ENCODE peak calls at places on chromosomes 3 and 15, in nine cellular contexts. X, F, P, D, O, A, R, W and N are unnamed samples.

GRCh38 chr15:40857601-40858351 is 13.9 kb downstream of the SPINT1 start:
- DNase-seq in X (peak), F (peak), P (peak), D (peak), O (no peak), A (peak), R (peak), W (peak), N (no peak)

GRCh38 chr15:72864681-72865080 is 81.1 kb upstream of the ADPGK start:
- DNase-seq in X (no peak), F (no peak), P (no peak), D (no peak), O (no peak), A (no peak), R (no peak), W (no peak), N (no peak)

GRCh38 chr15:36356978-36357582 is 222.3 kb upstream of the CDIN1 start:
- DNase-seq in X (peak), F (peak), P (no peak), D (peak), O (peak), A (peak), R (no peak), W (peak), N (no peak)

GRCh38 chr15:60620707-60621106 is 141.8 kb upstream of the ICE2 start:
- DNase-seq in X (peak), F (no peak), P (no peak), D (no peak), O (no peak), A (peak), R (no peak), W (peak), N (no peak)

GRCh38 chr3:126064627-126065258 is 19.2 kb downstream of the SLC41A3 start:
- DNase-seq in X (no peak), F (no peak), P (no peak), D (no peak), O (no peak), A (no peak), R (no peak), W (no peak), N (no peak)

GRCh38 chr3:8503871-8504610 is 2.4 kb downstream of the LMCD1 start:
- DNase-seq in X (peak), F (no peak), P (no peak), D (no peak), O (no peak), A (no peak), R (no peak), W (peak), N (no peak)

GRCh38 chr15:52228928-52229327 is 37.7 kb upstream of the GNB5 start:
- DNase-seq in X (no peak), F (no peak), P (no peak), D (no peak), O (no peak), A (no peak), R (no peak), W (peak), N (no peak)

GRCh38 chr3:72698154-72698917 is 149.9 kb downstream of the SHQ1 start:
- DNase-seq in X (no peak), F (no peak), P (no peak), D (no peak), O (no peak), A (peak), R (no peak), W (no peak), N (no peak)

GRCh38 chr3:72263223-72264015 is 478.5 kb upstream of the PROK2 start:
- DNase-seq in X (no peak), F (no peak), P (no peak), D (no peak), O (no peak), A (no peak), R (no peak), W (no peak), N (no peak)

GRCh38 chr3:55792010-55792409 is 304.9 kb upstream of the WNT5A start:
- DNase-seq in X (no peak), F (no peak), P (no peak), D (no peak), O (no peak), A (no peak), R (no peak), W (no peak), N (no peak)

GRCh38 chr3:40201770-40202169 is 107.7 kb upstream of the EIF1B start:
- DNase-seq in X (no peak), F (no peak), P (no peak), D (no peak), O (no peak), A (no peak), R (no peak), W (no peak), N (no peak)

GRCh38 chr15:57364282-57365007 is 11.9 kb upstream of the CGNL1 start:
- DNase-seq in X (peak), F (no peak), P (no peak), D (no peak), O (no peak), A (peak), R (no peak), W (peak), N (no peak)

GRCh38 chr15:74384566-74385441 is 17.4 kb upstream of the CYP11A1 start:
- DNase-seq in X (no peak), F (peak), P (no peak), D (no peak), O (no peak), A (peak), R (peak), W (peak), N (no peak)

GRCh38 chr3:160016972-160017371 is 28.3 kb downstream of the IL12A start:
- DNase-seq in X (peak), F (no peak), P (no peak), D (peak), O (no peak), A (peak), R (no peak), W (peak), N (no peak)

GRCh38 chr15:101618056-101618455 is 34.1 kb downstream of the TM2D3 start:
- DNase-seq in X (no peak), F (no peak), P (no peak), D (no peak), O (no peak), A (no peak), R (no peak), W (no peak), N (no peak)

GRCh38 chr15:89749951-89750559 is 994 bp downstream of the MESP1 start:
- DNase-seq in X (no peak), F (no peak), P (no peak), D (no peak), O (no peak), A (no peak), R (no peak), W (no peak), N (no peak)

GRCh38 chr15:81176291-81176893 is 20.3 kb upstream of the IL16 start:
- DNase-seq in X (peak), F (no peak), P (no peak), D (no peak), O (no peak), A (no peak), R (no peak), W (no peak), N (no peak)

GRCh38 chr15:58103482-58103881 is 34.7 kb upstream of the AQP9 start:
- DNase-seq in X (no peak), F (no peak), P (no peak), D (no peak), O (no peak), A (no peak), R (no peak), W (no peak), N (no peak)

GRCh38 chr3:126971891-126972351 is 11.0 kb upstream of the PLXNA1 start:
- DNase-seq in X (peak), F (no peak), P (no peak), D (peak), O (peak), A (peak), R (no peak), W (peak), N (peak)

GRCh38 chr3:174465177-174465576 is 394.0 kb upstream of the NAALADL2 start:
- DNase-seq in X (no peak), F (no peak), P (no peak), D (no peak), O (no peak), A (no peak), R (no peak), W (no peak), N (no peak)

GRCh38 chr3:37125195-37125594 is 49.2 kb downstream of the LRRFIP2 start:
- DNase-seq in X (no peak), F (no peak), P (no peak), D (no peak), O (no peak), A (no peak), R (no peak), W (no peak), N (no peak)

GRCh38 chr3:39154323-39155021 is 1.1 kb upstream of the CSRNP1 start:
- DNase-seq in X (no peak), F (no peak), P (no peak), D (no peak), O (no peak), A (no peak), R (no peak), W (peak), N (no peak)

GRCh38 chr3:16113704-16114103 is 60.8 kb upstream of the GALNT15 start:
- DNase-seq in X (peak), F (peak), P (no peak), D (peak), O (no peak), A (peak), R (no peak), W (peak), N (no peak)

GRCh38 chr3:136733317-136733833 is 18.8 kb downstream of the STAG1 start:
- DNase-seq in X (peak), F (no peak), P (no peak), D (peak), O (no peak), A (no peak), R (no peak), W (peak), N (no peak)

GRCh38 chr3:72571638-72572114 is 276.6 kb downstream of the SHQ1 start:
- DNase-seq in X (no peak), F (no peak), P (no peak), D (no peak), O (no peak), A (no peak), R (no peak), W (no peak), N (no peak)

GRCh38 chr3:153144779-153145178 is 17.2 kb upstream of the RAP2B start:
- DNase-seq in X (peak), F (peak), P (no peak), D (no peak), O (no peak), A (peak), R (no peak), W (peak), N (no peak)

GRCh38 chr3:47612178-47612577 is 33.5 kb upstream of the CSPG5 start:
- DNase-seq in X (peak), F (peak), P (no peak), D (peak), O (peak), A (peak), R (no peak), W (peak), N (peak)

GRCh38 chr15:98155356-98155755 is 194.9 kb downstream of the ARRDC4 start:
- DNase-seq in X (no peak), F (peak), P (no peak), D (peak), O (no peak), A (no peak), R (no peak), W (peak), N (no peak)

GRCh38 chr3:45182915-45183881 is 37.0 kb upstream of the CDCP1 start:
- DNase-seq in X (peak), F (peak), P (no peak), D (peak), O (no peak), A (peak), R (no peak), W (peak), N (no peak)

GRCh38 chr3:149564079-149564478 is 89.6 kb downstream of the TM4SF4 start:
- DNase-seq in X (no peak), F (peak), P (no peak), D (no peak), O (no peak), A (peak), R (no peak), W (peak), N (no peak)

GRCh38 chr3:9852528-9852927 is 8.7 kb upstream of the RPUSD3 start:
- DNase-seq in X (no peak), F (no peak), P (no peak), D (no peak), O (no peak), A (no peak), R (no peak), W (no peak), N (no peak)

GRCh38 chr15:68818088-68818670 is 2.5 kb downstream of the ANP32A start:
- DNase-seq in X (peak), F (no peak), P (peak), D (peak), O (no peak), A (peak), R (peak), W (peak), N (no peak)

GRCh38 chr3:136651585-136651984 is 100.6 kb downstream of the STAG1 start:
- DNase-seq in X (no peak), F (no peak), P (no peak), D (no peak), O (no peak), A (no peak), R (no peak), W (no peak), N (no peak)

GRCh38 chr3:127820221-127820870 is 2.0 kb downstream of the MGLL start:
- DNase-seq in X (peak), F (peak), P (no peak), D (peak), O (no peak), A (peak), R (no peak), W (peak), N (no peak)

GRCh38 chr3:45917146-45917885 is 25.9 kb upstream of the CXCR6 start:
- DNase-seq in X (no peak), F (no peak), P (no peak), D (no peak), O (no peak), A (no peak), R (peak), W (no peak), N (no peak)

GRCh38 chr3:132659370-132660055 is at the start of gene ACAD11:
- DNase-seq in X (peak), F (peak), P (peak), D (peak), O (peak), A (peak), R (peak), W (peak), N (peak)

DNA sequence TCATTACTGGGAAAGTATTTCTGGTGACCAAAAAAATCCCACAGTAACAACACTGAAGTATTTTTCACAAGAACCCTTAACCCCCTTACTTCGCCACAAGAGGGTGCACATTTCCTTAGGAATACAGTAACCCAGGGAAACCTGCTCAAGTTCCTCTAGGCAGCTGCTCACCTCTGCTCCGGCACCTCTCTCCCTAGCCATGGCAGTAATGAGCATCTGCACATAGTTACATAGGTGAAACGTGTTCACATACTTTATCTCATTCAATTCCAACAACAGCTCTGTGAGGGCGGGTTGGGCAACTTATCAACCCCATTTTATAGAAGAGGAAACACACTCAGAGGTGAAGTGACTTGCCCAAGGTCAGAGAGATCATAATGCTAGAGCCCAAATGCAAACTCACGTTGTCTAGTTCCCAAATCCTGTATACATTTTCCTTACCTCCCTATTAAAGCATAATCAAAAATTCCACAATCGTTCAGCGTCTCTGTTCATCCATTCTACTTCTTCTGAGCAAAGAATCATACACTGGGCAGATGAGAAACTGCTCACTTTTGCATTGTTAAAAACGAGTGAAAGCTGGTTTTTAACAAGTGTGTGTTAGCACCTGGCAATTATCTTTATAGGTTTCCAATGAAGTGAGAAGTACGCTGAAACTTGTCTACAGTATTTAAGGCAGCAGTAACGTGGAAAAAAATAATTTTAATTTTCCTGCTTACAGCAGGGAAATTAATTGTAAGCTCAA is 90.7 kb downstream of the IGF2BP2 start:
- DNase-seq in X (peak), F (peak), P (no peak), D (peak), O (peak), A (peak), R (peak), W (peak), N (peak)
- TF ChIP-seq CTCF in X (peak), F (peak), P (no peak), D (peak), O (peak), A (peak), R (peak), W (peak), N (peak)

GRCh38 chr3:62131620-62132019 is 241.7 kb downstream of the FEZF2 start:
- DNase-seq in X (peak), F (no peak), P (no peak), D (no peak), O (no peak), A (peak), R (no peak), W (no peak), N (no peak)
- TF ChIP-seq CTCF in X (peak), F (peak), P (no peak), D (peak), O (peak), A (peak), R (peak), W (peak), N (peak)

DNA sequence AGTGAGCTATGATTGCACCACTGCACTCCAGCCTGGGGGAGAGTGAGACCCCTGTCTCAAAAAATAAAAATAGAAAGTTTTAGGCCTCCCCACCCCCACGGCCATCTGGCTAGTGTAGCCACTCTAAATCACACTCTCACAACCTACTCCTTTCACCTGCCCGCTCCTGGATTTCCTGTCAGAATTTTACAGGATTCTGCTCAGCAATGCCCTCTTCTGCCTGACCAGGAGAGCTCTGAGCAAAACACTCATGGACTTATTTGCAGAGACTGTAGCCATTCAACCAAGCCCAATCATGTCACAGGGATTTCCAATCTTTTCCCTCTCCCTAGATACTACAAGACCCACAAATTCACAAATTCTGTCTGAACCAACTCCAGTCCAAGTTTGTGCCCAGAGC is 242.6 kb upstream of the TPRG1 start:
- DNase-seq in X (no peak), F (no peak), P (no peak), D (no peak), O (no peak), A (no peak), R (no peak), W (peak), N (no peak)
- TF ChIP-seq CTCF in X (peak), F (peak), P (no peak), D (no peak), O (no peak), A (peak), R (no peak), W (no peak), N (peak)

GRCh38 chr3:164199982-164200823 is 878.1 kb downstream of the SI start:
- DNase-seq in X (no peak), F (no peak), P (no peak), D (no peak), O (no peak), A (no peak), R (no peak), W (no peak), N (no peak)

GRCh38 chr3:164190566-164190965 is 887.7 kb downstream of the SI start:
- DNase-seq in X (no peak), F (no peak), P (no peak), D (no peak), O (no peak), A (no peak), R (no peak), W (no peak), N (no peak)

GRCh38 chr3:164192974-164193373 is 885.3 kb downstream of the SI start:
- DNase-seq in X (no peak), F (no peak), P (no peak), D (no peak), O (no peak), A (no peak), R (no peak), W (no peak), N (no peak)

GRCh38 chr3:164196477-164196876 is 881.8 kb downstream of the SI start:
- DNase-seq in X (no peak), F (no peak), P (no peak), D (no peak), O (no peak), A (no peak), R (no peak), W (no peak), N (no peak)

GRCh38 chr3:164194842-164195241 is 883.5 kb downstream of the SI start:
- DNase-seq in X (no peak), F (no peak), P (no peak), D (no peak), O (no peak), A (no peak), R (no peak), W (no peak), N (no peak)
- TF ChIP-seq CTCF in X (no peak), F (no peak), P (no peak), D (no peak), O (no peak), A (no peak), R (no peak), W (no peak), N (no peak)